ENCODE peak calls at places on chromosomes 5 and 9, in nine cellular contexts. S is stimulated activated CD8-positive, alpha-beta memory T cell treated with anti-CD3 and anti-CD28 coated beads, Interleukin-15, amount 100 ng/mL, for 1 hour; Q is CD8-positive, alpha-beta memory T cell; M is lower lobe of right lung; U is AG09309; C is NCI-H1436; E is astrocyte of the cerebellum; O is GM23338; I is left ventricle myocardium inferior. V is an unnamed sample.

GRCh38 chr9:36870960-36871359 is 163.1 kb downstream of the PAX5 start:
- DNase-seq in S (no peak), Q (no peak), M (no peak), U (no peak), C (peak; percentile 43), E (no peak), O (no peak), I (no peak), V (no peak)

GRCh38 chr5:3035452-3035851 is 284.0 kb upstream of the IRX2 start:
- DNase-seq in S (no peak), Q (no peak), M (no peak), U (no peak), C (no peak), E (no peak), O (no peak), I (no peak), V (no peak)

GRCh38 chr5:124043456-124043855 is 531.5 kb downstream of the CSNK1G3 start:
- DNase-seq in S (no peak), Q (no peak), M (no peak), U (no peak), C (no peak), E (no peak), O (peak; percentile 50), I (no peak), V (peak; percentile 29)

GRCh38 chr5:80231243-80231642 is 24.6 kb downstream of the SERINC5 start:
- DNase-seq in S (no peak), Q (no peak), M (no peak), U (peak; percentile 44), C (no peak), E (peak; percentile 85), O (no peak), I (no peak), V (no peak)

GRCh38 chr9:134658378-134658955 is 16.9 kb downstream of the COL5A1 start:
- DNase-seq in S (no peak), Q (no peak), M (peak; percentile 37), U (no peak), C (no peak), E (no peak), O (no peak), I (peak; percentile 11), V (no peak)

GRCh38 chr9:93951655-93952118 is 3.5 kb downstream of the BARX1 start:
- DNase-seq in S (no peak), Q (no peak), M (no peak), U (no peak), C (no peak), E (no peak), O (peak; percentile 31), I (no peak), V (no peak)

GRCh38 chr9:137762414-137763061 is 115.0 kb upstream of the CACNA1B start:
- DNase-seq in S (no peak), Q (no peak), M (no peak), U (no peak), C (no peak), E (no peak), O (no peak), I (no peak), V (peak; percentile 69)

GRCh38 chr9:90219548-90220118 is 423.0 kb downstream of the DIRAS2 start:
- DNase-seq in S (no peak), Q (no peak), M (peak; percentile 56), U (no peak), C (no peak), E (no peak), O (peak; percentile 75), I (no peak), V (peak; percentile 18)

GRCh38 chr9:89309608-89310485 is 1.1 kb upstream of the CKS2 start:
- DNase-seq in S (no peak), Q (no peak), M (no peak), U (no peak), C (no peak), E (no peak), O (peak; percentile 20), I (no peak), V (no peak)

GRCh38 chr5:145509336-145510150 is 325.6 kb downstream of the PRELID2 start:
- DNase-seq in S (no peak), Q (no peak), M (no peak), U (no peak), C (peak; percentile 10), E (no peak), O (no peak), I (no peak), V (no peak)

GRCh38 chr5:654071-654778 is 38.9 kb downstream of the TPPP start:
- DNase-seq in S (no peak), Q (no peak), M (no peak), U (no peak), C (no peak), E (no peak), O (no peak), I (no peak), V (peak; percentile 8)

GRCh38 chr9:77546391-77546790 is 101.7 kb downstream of the GNA14 start:
- DNase-seq in S (no peak), Q (no peak), M (no peak), U (no peak), C (no peak), E (no peak), O (peak; percentile 37), I (no peak), V (no peak)

GRCh38 chr5:154162475-154163217 is 27.9 kb upstream of the GALNT10 start:
- DNase-seq in S (no peak), Q (no peak), M (no peak), U (no peak), C (no peak), E (no peak), O (no peak), I (no peak), V (no peak)

GRCh38 chr5:132063090-132063911 is 2.8 kb downstream of the IL3 start:
- DNase-seq in S (peak; percentile 77), Q (peak; percentile 62), M (peak; percentile 76), U (no peak), C (peak; percentile 26), E (no peak), O (peak; percentile 85), I (peak; percentile 65), V (peak; percentile 78)

GRCh38 chr5:150166193-150167162 is at the start of gene CDX1:
- DNase-seq in S (no peak), Q (no peak), M (no peak), U (no peak), C (no peak), E (no peak), O (peak; percentile 55), I (peak; percentile 13), V (no peak)

GRCh38 chr9:132997591-132997990 is 19.1 kb downstream of the GFI1B start:
- DNase-seq in S (no peak), Q (no peak), M (no peak), U (no peak), C (no peak), E (no peak), O (no peak), I (no peak), V (no peak)

GRCh38 chr9:117278656-117279055 is 136.2 kb downstream of the ASTN2 start:
- DNase-seq in S (no peak), Q (no peak), M (no peak), U (no peak), C (peak; percentile 51), E (no peak), O (no peak), I (no peak), V (no peak)

GRCh38 chr5:65871182-65871581 is 55.2 kb upstream of the ERBIN start:
- DNase-seq in S (no peak), Q (no peak), M (no peak), U (no peak), C (no peak), E (no peak), O (no peak), I (no peak), V (no peak)

GRCh38 chr5:548256-548655 is 24.0 kb upstream of the SLC9A3 start:
- DNase-seq in S (no peak), Q (no peak), M (peak; percentile 63), U (no peak), C (no peak), E (no peak), O (no peak), I (peak; percentile 7), V (no peak)

GRCh38 chr9:121359358-121360294 is 10.4 kb downstream of the STOM start:
- DNase-seq in S (no peak), Q (no peak), M (no peak), U (peak; percentile 31), C (no peak), E (no peak), O (no peak), I (no peak), V (peak; percentile 68)

GRCh38 chr9:109908459-109909390 is 128.7 kb downstream of the PALM2AKAP2 start:
- DNase-seq in S (no peak), Q (no peak), M (no peak), U (no peak), C (no peak), E (no peak), O (no peak), I (no peak), V (no peak)

GRCh38 chr5:151696470-151697061 is 9.9 kb upstream of the SPARC start:
- DNase-seq in S (no peak), Q (no peak), M (no peak), U (peak; percentile 99), C (no peak), E (peak; percentile 97), O (peak; percentile 46), I (peak; percentile 61), V (no peak)

GRCh38 chr9:98272083-98272482 is 16.6 kb upstream of the TBC1D2 start:
- DNase-seq in S (no peak), Q (no peak), M (no peak), U (no peak), C (no peak), E (no peak), O (no peak), I (no peak), V (no peak)

V was measured in MV-4-11.